ENCODE peak calls at places on chromosomes 12 and 14, in ten cellular contexts. K is OCI-LY7; B is WTC11; E is stimulated activated CD4-positive, alpha-beta T cell treated with anti-CD3 and anti-CD28 coated beads, Interleukin-1b, Interleukin-23, amount 100 ng/mL, for 1 hour; Z is fibroblast of lung; C is H9; L is neural crest cell; O is Peyer's patch; Q is activated T-helper 1 cell treated with anti-CD3 and anti-CD28 coated beads, Interleukin-2, amount 50 U/mL, for 16 hours; U is osteoblast. W is an unnamed sample.

GRCh38 chr14:35335388-35336092 is 43.4 kb downstream of the PSMA6 start:
- DNase-seq in B (no peak), E (no peak), K (no peak), U (peak; percentile 37), C (no peak), Q (no peak), L (no peak), O (peak; percentile 94), Z (no peak), W (no peak)

GRCh38 chr14:52834440-52834842 is 43.0 kb upstream of the GNPNAT1 start:
- DNase-seq in O (no peak), L (no peak), C (no peak), E (no peak), Z (peak; percentile 85), Q (no peak), B (no peak), K (no peak), U (peak; percentile 83), W (no peak)

GRCh38 chr14:75549169-75549568 is 26.9 kb downstream of the BATF start:
- DNase-seq in B (no peak), Z (no peak), C (no peak), K (no peak), O (peak; percentile 46), Q (no peak), L (no peak), U (no peak), E (no peak), W (no peak)

GRCh38 chr12:64107776-64108175 is 114.3 kb downstream of the KICS2 start:
- DNase-seq in L (no peak), E (no peak), U (no peak), Q (no peak), O (no peak), B (no peak), K (no peak), Z (no peak), C (no peak), W (peak; percentile 53)

GRCh38 chr14:35229495-35230089 is 62.6 kb upstream of the PSMA6 start:
- DNase-seq in Q (no peak), C (no peak), U (no peak), K (peak; percentile 61), L (no peak), E (no peak), Z (no peak), O (no peak), B (no peak), W (peak; percentile 18)

GRCh38 chr12:11718768-11719253 is 69.3 kb downstream of the ETV6 start:
- DNase-seq in B (no peak), L (no peak), Q (no peak), O (no peak), C (no peak), Z (peak; percentile 92), K (no peak), U (no peak), E (no peak), W (no peak)

GRCh38 chr12:110002691-110003515 is 3.7 kb downstream of the ANKRD13A start:
- DNase-seq in C (no peak), K (no peak), O (no peak), Z (peak; percentile 58), L (no peak), E (no peak), Q (no peak), B (no peak), U (peak; percentile 53), W (no peak)

GRCh38 chr12:54140958-54141388 is 47.8 kb downstream of the SMUG1 start:
- DNase-seq in U (peak; percentile 84), B (no peak), Q (no peak), L (no peak), K (no peak), E (no peak), Z (no peak), C (no peak), O (no peak), W (no peak)

GRCh38 chr12:53695148-53696138 is 19.6 kb upstream of the ATP5MC2 start:
- DNase-seq in B (peak; percentile 63), C (peak; percentile 79), E (no peak), U (peak; percentile 91), L (peak; percentile 45), Z (peak; percentile 69), O (no peak), Q (no peak), K (no peak), W (no peak)

GRCh38 chr14:23568021-23568599 is 519 bp upstream of the AP1G2 start:
- DNase-seq in K (no peak), Z (no peak), C (no peak), O (peak; percentile 36), Q (no peak), L (no peak), U (peak; percentile 14), B (no peak), E (no peak), W (no peak)

GRCh38 chr12:124168016-124168415 is 126.9 kb upstream of the RFLNA start:
- DNase-seq in K (no peak), B (no peak), O (no peak), U (no peak), L (no peak), Z (no peak), E (no peak), C (no peak), Q (no peak), W (no peak)

GRCh38 chr12:130441771-130442760 is 104.4 kb downstream of the PIWIL1 start:
- DNase-seq in U (no peak), Z (no peak), E (no peak), O (no peak), K (no peak), B (no peak), C (no peak), L (no peak), Q (no peak), W (no peak)

GRCh38 chr14:68541128-68541896 is 251.6 kb downstream of the ZFP36L1 start:
- DNase-seq in B (no peak), K (no peak), Q (no peak), U (no peak), E (no peak), Z (no peak), C (no peak), L (no peak), O (no peak), W (no peak)

GRCh38 chr14:97366400-97366799 is 569.2 kb downstream of the VRK1 start:
- DNase-seq in C (peak; percentile 66), U (no peak), O (no peak), L (no peak), E (no peak), Q (no peak), B (peak; percentile 58), K (no peak), Z (no peak), W (no peak)

GRCh38 chr14:106491851-106492250 is 965.5 kb downstream of the TMEM121 start:
- DNase-seq in K (peak; percentile 43), E (no peak), U (no peak), L (no peak), Z (no peak), Q (no peak), C (no peak), O (peak; percentile 61), B (peak; percentile 27), W (peak; percentile 35)

GRCh38 chr12:88062464-88062863 is 33.3 kb upstream of the C12orf50 start:
- DNase-seq in B (no peak), Z (no peak), K (no peak), O (no peak), L (no peak), C (no peak), Q (no peak), U (no peak), E (no peak), W (no peak)

GRCh38 chr14:75794615-75795038 is 133.6 kb downstream of the TTLL5 start:
- DNase-seq in Z (peak; percentile 68), E (no peak), L (no peak), C (no peak), K (no peak), U (peak; percentile 22), Q (no peak), O (no peak), B (no peak), W (no peak)

GRCh38 chr12:9669534-9669933 is at the start of gene CLEC2D:
- DNase-seq in Q (no peak), U (no peak), B (no peak), O (no peak), Z (peak; percentile 20), K (peak; percentile 78), L (no peak), E (no peak), C (no peak), W (no peak)

GRCh38 chr12:127516467-127516866 is 750.5 kb upstream of the TMEM132C start:
- DNase-seq in E (no peak), K (no peak), L (no peak), O (no peak), Q (no peak), Z (peak; percentile 63), C (no peak), U (peak; percentile 29), B (no peak), W (no peak)

GRCh38 chr12:1500095-1500801 is 94.1 kb downstream of the FBXL14 start:
- DNase-seq in O (no peak), L (no peak), B (no peak), C (no peak), E (no peak), Q (no peak), Z (peak; percentile 67), U (peak; percentile 92), K (no peak), W (no peak)

GRCh38 chr12:13179159-13180074 is 17.1 kb upstream of the EMP1 start:
- DNase-seq in L (no peak), C (peak; percentile 80), Z (peak; percentile 48), Q (peak; percentile 12), E (peak; percentile 8), K (no peak), U (peak; percentile 71), B (peak; percentile 68), O (peak; percentile 83), W (peak; percentile 96)

GRCh38 chr12:38138225-38139221 is 178.1 kb upstream of the ALG10B start:
- DNase-seq in K (peak; percentile 49), Q (peak; percentile 38), L (peak; percentile 72), E (peak; percentile 14), Z (peak; percentile 33), B (peak; percentile 67), C (peak; percentile 49), U (peak; percentile 89), O (peak; percentile 87), W (peak; percentile 57)

GRCh38 chr12:57072661-57073060 is 5.9 kb downstream of the NEMP1 start:
- DNase-seq in L (no peak), C (no peak), B (no peak), U (peak; percentile 37), Q (no peak), E (no peak), Z (peak; percentile 50), K (no peak), O (no peak), W (no peak)

GRCh38 chr14:33493329-33493728 is 457.5 kb downstream of the EGLN3 start:
- DNase-seq in Z (no peak), U (no peak), K (no peak), E (no peak), O (no peak), B (no peak), Q (no peak), C (no peak), L (no peak), W (no peak)

GRCh38 chr12:122909442-122910288 is 13.7 kb upstream of the VPS37B start:
- DNase-seq in Z (no peak), Q (no peak), K (no peak), B (no peak), C (peak; percentile 69), L (no peak), O (no peak), E (no peak), U (no peak), W (no peak)

GRCh38 chr12:45381351-45381750 is 165.5 kb downstream of the ANO6 start:
- DNase-seq in O (no peak), L (no peak), Z (no peak), E (no peak), B (no peak), U (peak; percentile 65), C (no peak), K (no peak), Q (no peak), W (no peak)

GRCh38 chr12:100375023-100375737 is 18.3 kb downstream of the SLC17A8 start:
- DNase-seq in Z (peak; percentile 66), O (peak; percentile 71), E (no peak), Q (no peak), U (peak; percentile 75), L (no peak), K (no peak), B (no peak), C (no peak), W (no peak)